ENCODE peak calls at places on chromosome 2, in ten cellular contexts. V is astrocyte, X is upper lobe of right lung, C is cardiac muscle cell, R is heart right ventricle, B is colonic mucosa, Y is sigmoid colon, J is adrenal gland, G is IMR-90, Q is B cell. Z is an unnamed sample.

GRCh38 chr2:180359522-180360282 is 352.6 kb upstream of the CWC22 start:
- DNase-seq in V (no peak), X (no peak), C (no peak), R (no peak), B (peak; percentile 21), Y (no peak), J (no peak), G (no peak), Q (peak; percentile 36), Z (no peak)

GRCh38 chr2:16506366-16506765 is 159.3 kb downstream of the CYRIA start:
- DNase-seq in V (no peak), X (no peak), C (peak; percentile 24), R (peak; percentile 30), B (no peak), Y (no peak), J (no peak), G (no peak), Q (no peak), Z (no peak)

GRCh38 chr2:98637401-98638144 is 29.2 kb downstream of the UNC50 start:
- DNase-seq in V (no peak), X (no peak), C (no peak), R (no peak), B (no peak), Y (no peak), J (no peak), G (no peak), Q (peak; percentile 22), Z (no peak)

GRCh38 chr2:195009202-195009601 is 647.8 kb upstream of the SLC39A10 start:
- DNase-seq in V (no peak), X (no peak), C (no peak), R (no peak), B (no peak), Y (no peak), J (no peak), G (peak; percentile 0), Q (no peak), Z (no peak)

GRCh38 chr2:221467610-221468009 is 104.5 kb downstream of the EPHA4 start:
- DNase-seq in V (peak; percentile 65), X (no peak), C (peak; percentile 55), R (peak; percentile 11), B (no peak), Y (no peak), J (no peak), G (peak; percentile 41), Q (no peak), Z (no peak)

GRCh38 chr2:217107480-217107879 is 247.6 kb upstream of the TNP1 start:
- DNase-seq in V (no peak), X (no peak), C (no peak), R (no peak), B (no peak), Y (no peak), J (no peak), G (no peak), Q (no peak), Z (no peak)

GRCh38 chr2:16335606-16335930 is 330.1 kb downstream of the CYRIA start:
- DNase-seq in V (no peak), X (no peak), C (no peak), R (no peak), B (no peak), Y (no peak), J (no peak), G (no peak), Q (no peak), Z (no peak)

GRCh38 chr2:97673915-97674283 is 4.4 kb downstream of the C2orf92 start:
- DNase-seq in V (no peak), X (no peak), C (no peak), R (no peak), B (no peak), Y (no peak), J (no peak), G (no peak), Q (no peak), Z (peak; percentile 34)

GRCh38 chr2:96153991-96154431 is 8.8 kb upstream of the DUSP2 start:
- DNase-seq in V (no peak), X (peak; percentile 56), C (no peak), R (no peak), B (no peak), Y (peak; percentile 47), J (no peak), G (no peak), Q (no peak), Z (no peak)

GRCh38 chr2:217382794-217383193 is 522.9 kb upstream of the TNP1 start:
- DNase-seq in V (no peak), X (no peak), C (no peak), R (no peak), B (no peak), Y (no peak), J (peak; percentile 46), G (no peak), Q (no peak), Z (no peak)

GRCh38 chr2:71250945-71251344 is 24.0 kb upstream of the PAIP2B start:
- DNase-seq in V (no peak), X (no peak), C (no peak), R (no peak), B (no peak), Y (no peak), J (no peak), G (no peak), Q (no peak), Z (no peak)

DNA sequence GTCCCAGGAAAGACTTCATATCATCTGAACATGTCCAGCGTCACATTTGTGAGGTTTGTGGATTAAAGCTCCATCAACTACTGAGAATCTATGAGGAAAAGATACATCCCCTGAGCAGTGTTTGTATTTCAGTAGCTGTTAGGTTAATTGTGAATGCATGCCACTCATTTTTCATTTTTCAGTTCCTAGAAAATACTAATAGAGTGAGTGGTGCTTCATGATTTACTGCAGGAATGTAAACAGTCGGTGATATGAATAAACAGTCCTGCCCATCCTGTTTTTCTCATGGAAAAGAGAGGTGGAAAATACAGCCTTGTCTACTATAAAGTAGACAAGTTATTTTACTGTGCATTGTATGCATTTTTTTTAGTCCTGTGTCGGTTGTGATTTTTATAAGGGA is 101.0 kb downstream of the LYPD6 start:
- DNase-seq in V (no peak), X (no peak), C (no peak), R (no peak), B (no peak), Y (no peak), J (no peak), G (peak; percentile 47), Q (no peak), Z (no peak)
- TF ChIP-seq CTCF in V (no peak), X (no peak), C (no peak), R (no peak), B (no peak), Y (no peak), J (no peak), G (no peak), Q (no peak), Z (no peak)

GRCh38 chr2:101277111-101277510 is 24.4 kb downstream of the CNOT11 start:
- DNase-seq in V (peak; percentile 32), X (no peak), C (no peak), R (no peak), B (no peak), Y (no peak), J (no peak), G (peak; percentile 49), Q (no peak), Z (no peak)
- TF ChIP-seq CTCF in V (no peak), X (no peak), C (no peak), R (no peak), B (peak; percentile 11), Y (no peak), J (no peak), G (no peak), Q (no peak), Z (no peak)

GRCh38 chr2:230828272-230828961 is 36.3 kb upstream of the ITM2C start:
- DNase-seq in V (no peak), X (no peak), C (no peak), R (peak; percentile 45), B (peak; percentile 56), Y (no peak), J (no peak), G (no peak), Q (peak; percentile 36), Z (peak; percentile 25)
- TF ChIP-seq CTCF in V (no peak), X (no peak), C (no peak), R (no peak), B (no peak), Y (no peak), J (no peak), G (no peak), Q (no peak), Z (no peak)

GRCh38 chr2:199946196-199946595 is 9.1 kb downstream of the TYW5 start:
- DNase-seq in V (no peak), X (no peak), C (no peak), R (no peak), B (no peak), Y (no peak), J (no peak), G (no peak), Q (no peak), Z (no peak)

GRCh38 chr2:199940373-199940772 is 14.9 kb downstream of the TYW5 start:
- DNase-seq in V (no peak), X (no peak), C (no peak), R (no peak), B (no peak), Y (no peak), J (peak; percentile 40), G (peak; percentile 38), Q (no peak), Z (no peak)

GRCh38 chr2:199946836-199947235 is 8.5 kb downstream of the TYW5 start:
- DNase-seq in V (peak; percentile 8), X (no peak), C (no peak), R (no peak), B (no peak), Y (no peak), J (no peak), G (no peak), Q (no peak), Z (no peak)

DNA sequence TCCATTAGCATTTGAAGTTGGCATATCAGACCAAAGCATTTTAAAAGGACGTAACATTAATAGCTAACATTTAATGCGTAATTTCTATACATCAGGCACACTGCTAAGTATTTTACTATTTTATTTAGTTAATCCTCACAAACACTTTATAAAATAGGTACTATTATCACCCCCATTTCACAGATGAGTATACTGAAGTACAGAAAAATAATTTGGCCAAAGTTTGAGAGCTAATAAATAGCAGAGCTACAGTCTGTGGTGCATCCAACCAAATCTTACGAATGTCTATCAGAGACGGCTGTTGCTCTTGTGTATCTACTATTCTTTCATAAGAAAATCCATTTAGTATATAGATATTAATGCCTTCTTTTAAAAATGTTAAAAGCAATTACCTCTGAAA is 11.9 kb downstream of the TYW5 start:
- DNase-seq in V (no peak), X (no peak), C (no peak), R (no peak), B (no peak), Y (no peak), J (no peak), G (no peak), Q (no peak), Z (no peak)
- TF ChIP-seq CTCF in V (no peak), X (no peak), C (no peak), R (no peak), B (no peak), Y (no peak), J (no peak), G (no peak), Q (no peak), Z (no peak)

DNA sequence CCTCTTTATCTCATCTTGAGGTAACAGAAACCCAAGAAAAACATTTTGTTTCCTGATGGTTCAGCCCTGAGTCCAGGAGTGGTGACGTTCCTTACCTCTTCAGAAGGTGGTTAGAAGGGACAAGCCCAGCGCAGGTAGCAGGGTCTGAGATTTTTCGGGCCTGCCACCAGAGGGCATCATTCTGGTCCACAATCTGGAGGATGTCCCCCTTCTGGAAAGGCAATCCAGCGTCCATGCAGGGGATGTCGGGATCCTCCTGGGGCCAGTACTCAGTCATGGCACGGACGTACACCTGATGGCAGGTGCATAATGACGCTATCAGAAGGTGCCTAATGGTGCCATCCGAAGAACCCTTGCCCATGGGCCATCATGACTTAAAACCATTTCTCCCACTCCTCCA is 17.7 kb downstream of the MPP4 start:
- DNase-seq in V (no peak), X (no peak), C (peak; percentile 2), R (no peak), B (peak; percentile 22), Y (no peak), J (no peak), G (no peak), Q (no peak), Z (peak; percentile 61)
- TF ChIP-seq CTCF in V (peak; percentile 32), X (peak; percentile 23), C (peak; percentile 48), R (peak; percentile 18), B (no peak), Y (no peak), J (no peak), G (peak; percentile 34), Q (peak; percentile 19), Z (peak; percentile 70)

Z was measured in K562.